ENCODE peak calls at places on chromosomes 12 and 14, in five cellular contexts. R is AG09309, M is breast epithelium, I is foreskin fibroblast, W is A549. Q is an unnamed sample.

GRCh38 chr14:52052289-52052943 is 16.4 kb downstream of the NID2 start:
- DNase-seq in W (no peak), R (peak), I (peak), M (no peak), Q (peak)

GRCh38 chr12:70399319-70399718 is 33.2 kb downstream of the KCNMB4 start:
- DNase-seq in M (no peak), W (no peak), R (no peak), I (no peak), Q (no peak)

GRCh38 chr14:56331815-56332214 is 213.6 kb downstream of the PELI2 start:
- DNase-seq in R (no peak), M (no peak), I (no peak), W (no peak), Q (no peak)

GRCh38 chr12:1922985-1923384 is 4.5 kb upstream of the CACNA2D4 start:
- DNase-seq in W (no peak), M (no peak), I (no peak), R (no peak), Q (no peak)

GRCh38 chr12:11071414-11071813 is 9.3 kb upstream of the TAS2R46 start:
- DNase-seq in M (no peak), I (no peak), W (no peak), R (no peak), Q (no peak)

GRCh38 chr14:95290769-95291440 is 28.8 kb downstream of the CLMN start:
- DNase-seq in W (no peak), R (no peak), M (peak), I (no peak), Q (no peak)

GRCh38 chr14:99422220-99423010 is 58.2 kb downstream of the SETD3 start:
- DNase-seq in M (no peak), R (no peak), W (no peak), I (no peak), Q (no peak)

GRCh38 chr14:78075033-78075432 is 95.1 kb upstream of the NRXN3 start:
- DNase-seq in M (no peak), I (no peak), R (no peak), W (no peak), Q (no peak)

GRCh38 chr12:42421844-42422779 is 96.1 kb downstream of the PPHLN1 start:
- DNase-seq in R (peak), W (peak), I (peak), M (no peak), Q (peak)

GRCh38 chr14:20630340-20631022 is 11.0 kb downstream of the OR6S1 start:
- DNase-seq in M (no peak), W (peak), I (no peak), R (no peak), Q (peak)

GRCh38 chr12:75816892-75817291 is 214.7 kb downstream of the PHLDA1 start:
- DNase-seq in W (peak), I (peak), M (no peak), R (no peak), Q (peak)

GRCh38 chr14:56212541-56212940 is 94.3 kb downstream of the PELI2 start:
- DNase-seq in W (no peak), M (no peak), R (no peak), I (no peak), Q (peak)

GRCh38 chr14:96588410-96589249 is 86.4 kb downstream of the PAPOLA start:
- DNase-seq in W (no peak), R (no peak), I (no peak), M (no peak), Q (no peak)

GRCh38 chr14:80419339-80419738 is 208.0 kb upstream of the DIO2 start:
- DNase-seq in M (no peak), R (no peak), I (no peak), W (no peak), Q (no peak)

GRCh38 chr14:43898709-43899108 is 608.4 kb downstream of the FSCB start:
- DNase-seq in I (no peak), M (no peak), R (no peak), W (peak), Q (no peak)

GRCh38 chr12:20257311-20257710 is 111.0 kb upstream of the PDE3A start:
- DNase-seq in W (no peak), R (no peak), I (no peak), M (no peak), Q (no peak)

GRCh38 chr12:24072302-24072701 is 122.8 kb upstream of the SOX5 start:
- DNase-seq in M (no peak), I (no peak), R (no peak), W (no peak), Q (no peak)

GRCh38 chr14:56138987-56139386 is 20.8 kb downstream of the PELI2 start:
- DNase-seq in M (no peak), W (no peak), I (no peak), R (no peak), Q (no peak)

GRCh38 chr12:19895609-19896008 is 456.3 kb downstream of the AEBP2 start:
- DNase-seq in M (no peak), I (no peak), W (no peak), R (no peak), Q (no peak)

GRCh38 chr12:106646472-106646871 is 63.7 kb downstream of the RFX4 start:
- DNase-seq in R (no peak), M (no peak), W (no peak), I (no peak), Q (no peak)

GRCh38 chr12:100668939-100669536 is 95.6 kb downstream of the GAS2L3 start:
- DNase-seq in M (peak), I (peak), W (peak), R (peak), Q (peak)

GRCh38 chr14:99575043-99576023 is 28.7 kb downstream of the CCDC85C start:
- DNase-seq in R (no peak), I (no peak), M (peak), W (peak), Q (peak)

GRCh38 chr14:104367811-104368750 is 211.5 kb upstream of the C14orf180 start:
- DNase-seq in M (no peak), I (no peak), R (no peak), W (no peak), Q (no peak)

GRCh38 chr14:24332094-24332983 is 2.5 kb downstream of the ADCY4 start:
- DNase-seq in R (no peak), M (peak), I (peak), W (peak), Q (peak)

GRCh38 chr14:103395245-103395644 is 10.0 kb downstream of the MARK3 start:
- DNase-seq in R (no peak), M (no peak), W (no peak), I (peak), Q (peak)

GRCh38 chr14:100076630-100077029 is 11.4 kb downstream of the EVL start:
- DNase-seq in R (peak), I (peak), M (no peak), W (no peak), Q (peak)

GRCh38 chr14:94887591-94887990 is 117.7 kb upstream of the GSC start:
- DNase-seq in I (no peak), W (no peak), M (no peak), R (no peak), Q (no peak)

GRCh38 chr12:111699-112591 is 45.4 kb downstream of the IQSEC3 start:
- DNase-seq in R (no peak), I (no peak), M (no peak), W (no peak), Q (no peak)

GRCh38 chr14:34086358-34086757 is 135.5 kb upstream of the EGLN3 start:
- DNase-seq in R (no peak), M (no peak), I (no peak), W (no peak), Q (no peak)

GRCh38 chr12:55840581-55841351 is 2.0 kb downstream of the MMP19 start:
- DNase-seq in M (no peak), I (no peak), W (no peak), R (no peak), Q (no peak)

GRCh38 chr12:55842681-55843429 is at the start of gene MMP19:
- DNase-seq in M (no peak), R (peak), W (peak), I (peak), Q (peak)

GRCh38 chr12:55838361-55838760 is 4.4 kb downstream of the MMP19 start:
- DNase-seq in R (no peak), W (no peak), I (no peak), M (no peak), Q (no peak)

GRCh38 chr12:55843431-55843830 is 695 bp upstream of the MMP19 start:
- DNase-seq in M (no peak), I (no peak), W (no peak), R (no peak), Q (no peak)

DNA sequence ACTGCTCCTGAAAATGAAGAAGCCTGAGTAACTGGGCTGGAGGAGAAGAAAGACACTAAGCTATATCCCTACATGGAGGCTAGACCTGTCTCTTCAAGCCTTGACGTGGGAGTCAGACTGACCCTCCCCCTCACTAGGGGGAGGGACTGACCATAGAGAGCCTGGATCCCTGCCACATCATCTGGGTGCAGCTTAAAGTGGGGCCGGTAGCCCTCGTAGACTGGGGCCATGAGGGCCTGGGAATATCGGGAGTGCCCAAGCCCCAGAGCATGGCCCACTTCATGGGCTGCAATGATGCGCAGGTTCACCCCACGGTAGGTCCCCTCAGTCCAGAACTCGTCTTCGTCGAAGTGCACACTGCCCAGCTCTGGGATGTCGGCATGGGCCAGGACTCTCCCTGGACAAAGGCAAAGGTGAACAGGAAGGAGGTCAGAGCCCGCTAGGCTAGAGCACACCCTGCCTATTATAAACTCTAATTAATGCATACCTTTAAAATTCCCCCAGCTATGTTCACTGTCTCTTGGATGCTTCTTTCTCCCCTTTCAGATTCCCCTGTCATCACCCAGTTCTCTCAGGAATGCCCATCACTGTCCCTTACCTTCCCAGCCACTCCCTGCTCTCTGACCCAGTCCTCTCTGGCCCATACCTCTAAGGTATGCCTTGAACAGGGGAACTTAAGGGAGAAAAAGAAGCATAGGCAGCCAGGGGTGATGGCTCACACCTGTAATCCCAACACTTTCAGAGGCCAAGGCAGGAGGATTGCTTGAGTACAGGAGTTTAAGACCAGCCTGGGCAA is 3.2 kb downstream of the MMP19 start:
- DNase-seq in M (no peak), R (no peak), W (no peak), I (no peak), Q (no peak)
- TF ChIP-seq CTCF in M (no peak), R (no peak), W (no peak), I (no peak), Q (no peak)

GRCh38 chr12:97556201-97556824 is 93.7 kb downstream of the RMST start:
- DNase-seq in I (no peak), R (no peak), W (no peak), M (peak), Q (peak)
- TF ChIP-seq CTCF in I (no peak), R (no peak), W (no peak), M (peak), Q (no peak)

GRCh38 chr12:131452444-131452860 is 258.4 kb upstream of the SFSWAP start:
- DNase-seq in W (peak), R (no peak), M (no peak), I (no peak), Q (no peak)
- TF ChIP-seq CTCF in W (peak), R (no peak), M (no peak), I (no peak), Q (no peak)

DNA sequence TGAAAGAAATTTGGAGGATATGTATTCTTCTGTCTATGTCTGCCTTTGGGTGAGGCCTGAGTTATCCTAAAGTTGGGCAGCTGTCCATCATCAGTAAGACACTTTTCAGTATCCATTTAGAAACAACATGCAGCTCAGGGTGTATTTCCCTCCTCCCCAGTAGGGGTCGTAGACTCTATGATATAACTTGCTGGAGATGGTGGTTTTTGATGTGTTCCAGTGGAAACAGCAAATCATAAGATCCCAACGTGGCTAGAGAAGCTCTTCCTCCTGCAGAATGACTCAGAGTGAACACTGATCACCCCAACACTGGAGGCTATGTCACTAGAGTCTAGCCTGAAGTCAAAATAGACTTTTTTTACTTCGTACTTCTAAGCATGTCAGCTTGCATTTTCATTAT is 331.6 kb upstream of the STXBP6 start:
- DNase-seq in I (no peak), R (no peak), W (peak), M (no peak), Q (no peak)
- TF ChIP-seq CTCF in I (no peak), R (peak), W (no peak), M (no peak), Q (peak)

GRCh38 chr12:72570601-72571000 is 298.4 kb downstream of the TRHDE start:
- DNase-seq in R (no peak), W (peak), M (no peak), I (no peak), Q (no peak)
- TF ChIP-seq CTCF in R (peak), W (no peak), M (no peak), I (peak), Q (no peak)

DNA sequence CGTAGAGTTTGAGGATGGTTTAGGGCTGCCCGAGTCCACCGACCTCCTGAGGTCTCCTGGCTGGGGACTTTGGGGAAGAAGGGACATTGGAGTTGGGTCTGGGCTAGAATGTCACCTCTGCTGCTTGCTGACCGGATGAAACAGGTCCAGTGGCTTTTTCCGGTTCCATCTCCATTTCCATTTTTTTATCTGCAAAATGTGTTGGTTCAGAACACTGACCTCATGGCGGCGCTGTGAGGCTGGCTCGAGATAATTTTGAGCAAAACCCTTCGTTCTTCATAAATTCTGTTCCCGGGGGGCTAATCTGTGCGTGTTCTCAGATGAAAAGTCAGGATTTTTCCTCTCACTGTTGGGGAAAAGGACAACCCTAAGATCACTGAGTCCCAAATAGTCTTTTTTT is 11.7 kb upstream of the MYL2 start:
- DNase-seq in R (no peak), M (no peak), I (no peak), W (peak), Q (no peak)
- TF ChIP-seq CTCF in R (peak), M (no peak), I (peak), W (peak), Q (peak)

DNA sequence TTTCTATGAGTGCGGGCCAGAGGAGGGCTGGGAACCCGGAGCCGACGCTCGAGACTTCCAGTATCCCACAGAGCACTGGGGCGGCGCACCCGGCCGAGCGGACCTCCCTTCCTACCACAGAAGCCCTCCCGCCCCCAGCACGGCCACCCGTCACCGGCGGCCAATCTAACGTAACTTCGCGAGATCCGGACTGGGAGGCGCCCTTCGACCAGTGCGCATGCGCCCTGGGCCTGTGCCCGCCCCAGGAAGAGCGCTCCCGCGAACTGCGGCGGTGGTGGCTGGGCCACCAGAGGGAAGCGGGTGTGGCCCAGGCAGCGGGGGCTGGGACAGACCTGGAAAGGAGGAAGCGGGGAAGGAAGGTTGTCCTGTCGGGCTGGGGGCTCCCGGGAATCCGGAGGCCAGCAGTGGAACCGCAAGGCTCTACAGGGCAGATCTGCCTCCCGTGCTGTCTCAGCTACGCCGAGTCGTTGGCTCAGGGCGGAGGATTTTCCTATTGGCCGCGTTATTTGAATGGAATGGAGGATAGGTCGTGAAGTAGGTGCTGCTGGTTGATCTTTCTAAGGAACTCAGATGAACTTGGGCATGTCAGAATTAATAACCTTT is at the start of gene PPP1R12A:
- DNase-seq in I (peak), R (peak), W (peak), M (peak), Q (peak)
- TF ChIP-seq CTCF in I (no peak), R (no peak), W (no peak), M (peak), Q (peak)

GRCh38 chr12:91178139-91178561 is 4.5 kb downstream of the DCN start:
- DNase-seq in I (no peak), R (peak), W (peak), M (no peak), Q (peak)
- TF ChIP-seq CTCF in I (peak), R (peak), W (peak), M (no peak), Q (peak)

DNA sequence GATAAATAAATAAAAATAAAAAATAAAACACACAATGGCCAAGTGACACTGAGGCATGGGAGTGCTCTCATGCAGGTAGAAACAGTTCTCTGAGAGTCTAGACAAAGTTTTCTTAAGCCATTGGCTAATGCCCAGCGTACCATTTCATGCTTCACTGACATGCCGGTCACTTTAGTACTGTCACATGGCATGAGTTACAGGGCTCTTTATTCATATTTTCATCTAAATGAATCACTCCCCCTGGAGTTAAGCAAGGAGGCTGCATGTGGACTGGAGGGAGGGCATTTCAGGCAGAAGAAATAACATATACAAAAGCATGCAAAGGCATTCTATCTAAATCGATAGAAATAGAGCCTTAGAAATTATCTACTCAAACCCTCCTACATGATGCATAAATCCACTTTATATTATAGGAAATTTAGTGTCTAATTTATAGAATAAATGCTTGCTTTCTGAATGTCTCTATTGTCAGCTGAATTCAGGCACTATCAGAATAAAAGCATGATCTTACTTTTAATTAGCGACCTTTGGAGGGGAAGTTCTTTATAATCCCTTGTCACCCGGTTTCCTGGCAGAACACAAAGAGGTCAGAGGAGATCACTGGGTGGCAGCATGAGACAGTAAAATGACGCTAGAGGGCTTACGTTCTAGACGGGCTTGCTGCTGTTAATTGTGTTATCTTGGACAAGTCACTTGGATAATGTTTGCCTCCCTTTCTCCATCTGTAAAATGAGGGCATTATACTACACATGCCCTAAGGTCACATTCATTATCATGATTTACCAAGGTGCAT is 17.5 kb downstream of the DYRK4 start:
- DNase-seq in I (peak), R (no peak), W (peak), M (no peak), Q (peak)
- TF ChIP-seq CTCF in I (no peak), R (no peak), W (peak), M (no peak), Q (peak)

GRCh38 chr12:43957732-43958131 is 121.9 kb downstream of the TMEM117 start:
- DNase-seq in I (peak), W (peak), R (peak), M (no peak), Q (peak)
- TF ChIP-seq CTCF in I (peak), W (peak), R (peak), M (no peak), Q (peak)

Q was measured in AG10803.